ENCODE peak calls at places on chromosomes 3 and 15, in five cellular contexts. One of them, this sample, is unnamed.

GRCh38 chr3:125381743-125382142 is 6.6 kb upstream of the ZNF148 start:
- DNase-seq in foreskin fibroblast: no peak
- DNase-seq in body of pancreas: no peak
- DNase-seq in fibroblast of mammary gland: peak
- DNase-seq in uterus: no peak
- DNase-seq in this sample: peak

GRCh38 chr15:35669021-35669420 is 123.1 kb upstream of the DPH6 start:
- DNase-seq in foreskin fibroblast: no peak
- DNase-seq in uterus: no peak
- DNase-seq in fibroblast of mammary gland: no peak
- DNase-seq in body of pancreas: no peak
- DNase-seq in this sample: no peak

GRCh38 chr15:67415186-67415585 is 105.7 kb upstream of the C15orf61 start:
- DNase-seq in body of pancreas: no peak
- DNase-seq in uterus: no peak
- DNase-seq in fibroblast of mammary gland: no peak
- DNase-seq in foreskin fibroblast: no peak
- DNase-seq in this sample: no peak

GRCh38 chr15:93270937-93271472 is 182.0 kb upstream of the RGMA start:
- DNase-seq in body of pancreas: no peak
- DNase-seq in uterus: no peak
- DNase-seq in foreskin fibroblast: no peak
- DNase-seq in fibroblast of mammary gland: no peak
- DNase-seq in this sample: no peak

GRCh38 chr15:41483519-41483918 is 10.2 kb upstream of the ITPKA start:
- DNase-seq in uterus: no peak
- DNase-seq in fibroblast of mammary gland: no peak
- DNase-seq in body of pancreas: no peak
- DNase-seq in foreskin fibroblast: no peak
- DNase-seq in this sample: no peak

GRCh38 chr3:145578465-145578864 is 582.5 kb downstream of the PLOD2 start:
- DNase-seq in fibroblast of mammary gland: no peak
- DNase-seq in foreskin fibroblast: no peak
- DNase-seq in uterus: no peak
- DNase-seq in body of pancreas: no peak
- DNase-seq in this sample: no peak

GRCh38 chr3:109050591-109051167 is 67.3 kb downstream of the MORC1 start:
- DNase-seq in fibroblast of mammary gland: peak
- DNase-seq in uterus: no peak
- DNase-seq in foreskin fibroblast: no peak
- DNase-seq in body of pancreas: peak
- DNase-seq in this sample: peak

GRCh38 chr15:45386420-45386819 is 8.1 kb upstream of the GATM start:
- DNase-seq in fibroblast of mammary gland: no peak
- DNase-seq in foreskin fibroblast: no peak
- DNase-seq in uterus: peak
- DNase-seq in body of pancreas: peak
- DNase-seq in this sample: no peak

GRCh38 chr3:113912551-113913246 is 35.1 kb upstream of the ZDHHC23 start:
- DNase-seq in fibroblast of mammary gland: peak
- DNase-seq in uterus: peak
- DNase-seq in foreskin fibroblast: peak
- DNase-seq in body of pancreas: peak
- DNase-seq in this sample: peak

GRCh38 chr3:184981071-184981470 is 169.1 kb downstream of the VPS8 start:
- DNase-seq in body of pancreas: peak
- DNase-seq in foreskin fibroblast: no peak
- DNase-seq in uterus: no peak
- DNase-seq in fibroblast of mammary gland: no peak
- DNase-seq in this sample: no peak

GRCh38 chr15:29859981-29860745 is 37.9 kb upstream of the TJP1 start:
- DNase-seq in foreskin fibroblast: peak
- DNase-seq in fibroblast of mammary gland: peak
- DNase-seq in body of pancreas: no peak
- DNase-seq in uterus: no peak
- DNase-seq in this sample: no peak

GRCh38 chr3:184172681-184173373 is 1.8 kb upstream of the AP2M1 start:
- DNase-seq in fibroblast of mammary gland: peak
- DNase-seq in uterus: no peak
- DNase-seq in foreskin fibroblast: peak
- DNase-seq in body of pancreas: no peak
- DNase-seq in this sample: no peak

GRCh38 chr15:77024273-77025065 is 29.5 kb downstream of the PSTPIP1 start:
- DNase-seq in uterus: peak
- DNase-seq in body of pancreas: peak
- DNase-seq in foreskin fibroblast: peak
- DNase-seq in fibroblast of mammary gland: peak
- DNase-seq in this sample: peak

GRCh38 chr3:68206524-68207117 is 552.2 kb upstream of the SUCLG2 start:
- DNase-seq in body of pancreas: no peak
- DNase-seq in fibroblast of mammary gland: no peak
- DNase-seq in foreskin fibroblast: no peak
- DNase-seq in uterus: no peak
- DNase-seq in this sample: no peak
- TF ChIP-seq CTCF in body of pancreas: no peak
- TF ChIP-seq CTCF in fibroblast of mammary gland: no peak
- TF ChIP-seq CTCF in foreskin fibroblast: no peak
- TF ChIP-seq CTCF in uterus: no peak
- TF ChIP-seq CTCF in this sample: no peak

GRCh38 chr3:37546876-37547275 is 314.8 kb upstream of the CTDSPL start:
- DNase-seq in fibroblast of mammary gland: peak
- DNase-seq in uterus: no peak
- DNase-seq in foreskin fibroblast: peak
- DNase-seq in body of pancreas: no peak
- DNase-seq in this sample: peak
- TF ChIP-seq CTCF in fibroblast of mammary gland: peak
- TF ChIP-seq CTCF in uterus: no peak
- TF ChIP-seq CTCF in foreskin fibroblast: no peak
- TF ChIP-seq CTCF in body of pancreas: no peak
- TF ChIP-seq CTCF in this sample: no peak

DNA sequence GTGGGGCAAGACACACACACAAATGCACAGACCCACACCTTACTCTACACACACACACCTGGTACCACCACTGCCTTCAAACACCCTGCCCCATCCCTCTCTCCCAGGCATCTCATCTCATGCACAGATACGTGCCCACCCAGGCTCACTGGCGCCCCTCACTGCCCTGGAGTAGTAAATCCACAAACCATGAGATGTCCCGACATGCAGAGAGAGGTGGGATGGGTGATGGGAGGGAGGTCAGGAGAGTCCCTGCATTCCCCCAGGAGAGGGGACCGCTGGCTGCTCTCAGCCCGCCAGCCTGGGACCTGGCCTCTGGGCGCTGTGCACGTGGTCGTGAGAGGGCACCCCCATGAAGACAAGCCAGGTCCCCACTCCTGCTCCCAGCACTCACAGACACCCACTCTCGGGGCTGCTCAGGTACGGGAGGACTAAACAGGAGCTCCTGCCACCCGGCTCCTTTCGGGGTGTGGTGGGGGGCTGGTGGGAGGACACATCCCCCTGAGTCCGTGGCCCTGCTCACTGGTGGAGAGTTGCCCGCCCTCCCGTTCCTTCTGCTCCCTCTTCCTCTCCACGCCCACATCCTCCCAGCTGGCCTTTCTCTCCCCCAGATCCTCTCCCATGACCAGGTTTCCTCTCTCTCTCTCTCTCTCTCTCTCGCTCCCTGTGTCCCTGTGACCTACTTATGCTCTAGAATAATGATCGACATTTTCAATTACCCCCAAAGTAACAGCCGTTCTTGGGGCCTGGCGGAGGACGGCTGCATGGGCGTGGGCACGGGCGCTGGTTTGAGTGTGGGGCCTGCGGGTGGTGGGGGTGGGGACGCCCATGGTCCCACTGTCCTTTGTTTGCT is 18.8 kb upstream of the CSPG4 start:
- DNase-seq in uterus: peak
- DNase-seq in body of pancreas: no peak
- DNase-seq in fibroblast of mammary gland: peak
- DNase-seq in foreskin fibroblast: peak
- DNase-seq in this sample: no peak
- TF ChIP-seq CTCF in uterus: no peak
- TF ChIP-seq CTCF in body of pancreas: no peak
- TF ChIP-seq CTCF in fibroblast of mammary gland: no peak
- TF ChIP-seq CTCF in foreskin fibroblast: no peak
- TF ChIP-seq CTCF in this sample: no peak

GRCh38 chr15:65836665-65837064 is 32.6 kb upstream of the RAB11A start:
- DNase-seq in foreskin fibroblast: no peak
- DNase-seq in fibroblast of mammary gland: no peak
- DNase-seq in uterus: no peak
- DNase-seq in body of pancreas: no peak
- DNase-seq in this sample: no peak
- TF ChIP-seq CTCF in foreskin fibroblast: no peak
- TF ChIP-seq CTCF in fibroblast of mammary gland: peak
- TF ChIP-seq CTCF in uterus: no peak
- TF ChIP-seq CTCF in body of pancreas: no peak
- TF ChIP-seq CTCF in this sample: peak

GRCh38 chr15:47711654-47712053 is 5.7 kb upstream of the SEMA6D start:
- DNase-seq in uterus: no peak
- DNase-seq in fibroblast of mammary gland: peak
- DNase-seq in foreskin fibroblast: no peak
- DNase-seq in body of pancreas: no peak
- DNase-seq in this sample: no peak
- TF ChIP-seq CTCF in uterus: peak
- TF ChIP-seq CTCF in fibroblast of mammary gland: peak
- TF ChIP-seq CTCF in foreskin fibroblast: peak
- TF ChIP-seq CTCF in body of pancreas: peak
- TF ChIP-seq CTCF in this sample: no peak

GRCh38 chr3:150547045-150547753 is 612 bp downstream of the EIF2A start:
- DNase-seq in fibroblast of mammary gland: peak
- DNase-seq in body of pancreas: no peak
- DNase-seq in foreskin fibroblast: no peak
- DNase-seq in uterus: no peak
- DNase-seq in this sample: no peak
- TF ChIP-seq CTCF in fibroblast of mammary gland: no peak
- TF ChIP-seq CTCF in body of pancreas: no peak
- TF ChIP-seq CTCF in foreskin fibroblast: no peak
- TF ChIP-seq CTCF in uterus: no peak
- TF ChIP-seq CTCF in this sample: no peak

DNA sequence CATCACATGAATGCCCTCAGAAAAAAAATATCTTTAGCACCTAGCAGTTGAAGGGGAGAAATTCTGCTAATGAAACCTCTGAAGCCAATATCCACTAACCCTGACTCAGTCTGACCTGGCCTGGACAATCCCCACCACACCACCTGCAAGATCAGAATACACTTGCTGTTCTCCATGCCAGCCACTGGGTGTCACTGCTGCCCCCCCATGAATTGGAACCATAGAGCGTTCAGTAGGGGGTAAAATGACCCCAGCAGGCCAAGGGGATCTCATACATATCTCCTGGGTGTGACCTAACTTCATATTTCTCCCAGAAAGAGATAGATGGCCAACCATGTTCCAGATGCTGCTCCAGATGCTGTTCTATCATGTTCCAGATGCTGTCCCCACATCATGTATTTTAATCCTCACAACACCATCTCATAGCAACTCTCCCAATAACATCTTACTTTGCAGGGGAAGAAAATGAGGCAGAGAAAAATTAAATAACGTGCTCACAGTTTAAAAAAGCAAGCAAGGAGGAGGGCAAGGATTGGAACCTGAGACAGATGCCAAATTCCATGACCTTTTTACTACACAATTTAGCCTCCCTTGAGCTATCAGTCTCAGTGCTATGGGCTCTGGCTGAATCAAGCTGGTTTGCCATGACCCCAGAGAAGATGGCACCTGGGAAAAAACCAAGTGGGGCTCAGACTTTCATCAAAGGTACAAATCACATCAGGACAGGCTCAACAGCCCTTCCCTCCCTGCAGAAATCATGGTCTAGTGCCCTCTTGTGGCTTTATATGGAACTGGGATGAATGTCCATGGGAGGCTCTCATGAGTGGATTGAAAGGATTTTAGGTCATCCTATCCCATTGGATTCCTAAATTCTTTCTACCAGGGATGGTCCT is 12.4 kb downstream of the NTRK3 start:
- DNase-seq in fibroblast of mammary gland: peak
- DNase-seq in uterus: no peak
- DNase-seq in body of pancreas: no peak
- DNase-seq in foreskin fibroblast: no peak
- DNase-seq in this sample: peak
- TF ChIP-seq CTCF in fibroblast of mammary gland: peak
- TF ChIP-seq CTCF in uterus: peak
- TF ChIP-seq CTCF in body of pancreas: peak
- TF ChIP-seq CTCF in foreskin fibroblast: peak
- TF ChIP-seq CTCF in this sample: no peak